ENCODE peak calls at places on chromosomes 1 and 21, in four cellular contexts. D is heart left ventricle, Q is IMR-90, K is neural progenitor cell. V is an unnamed sample. For H3K36me3 and H3K27me3, the result is how much of the 10 kb centered on the place peaks cover.

GRCh38 chr1:208025036-208025435 is 114.1 kb upstream of the CD34 start:
- DNase-seq in D (no peak), Q (no peak), K (no peak), V (no peak)

GRCh38 chr1:113872219-113872934 is 865 bp upstream of the PTPN22 start:
- DNase-seq in D (no peak), Q (no peak), K (no peak), V (peak)

GRCh38 chr1:167484726-167485125 is 33.6 kb downstream of the CD247 start:
- DNase-seq in D (no peak), Q (no peak), K (no peak), V (no peak)

GRCh38 chr1:157753611-157754010 is 23.3 kb downstream of the FCRL2 start:
- DNase-seq in D (no peak), Q (no peak), K (no peak), V (no peak)

GRCh38 chr21:42107881-42108553 is 36.9 kb downstream of the UMODL1 start:
- DNase-seq in D (peak), Q (peak), K (peak), V (peak)

GRCh38 chr21:42089665-42090310 is 18.7 kb downstream of the UMODL1 start:
- DNase-seq in D (peak), Q (no peak), K (no peak), V (no peak)

GRCh38 chr1:18629659-18630510 is 761 bp upstream of the PAX7 start:
- DNase-seq in D (no peak), Q (no peak), K (peak), V (no peak)

GRCh38 chr21:46091118-46091517 is 6.8 kb upstream of the COL6A2 start:
- DNase-seq in D (no peak), Q (no peak), K (no peak), V (no peak)

GRCh38 chr1:246794261-246795093 is 70.3 kb downstream of the SCCPDH start:
- DNase-seq in D (no peak), Q (peak), K (peak), V (no peak)

GRCh38 chr1:101130673-101131072 is 105.1 kb upstream of the DPH5 start:
- DNase-seq in D (no peak), Q (peak), K (no peak), V (no peak)

GRCh38 chr1:237608433-237608832 is 282.3 kb downstream of the ZP4 start:
- DNase-seq in D (no peak), Q (no peak), K (no peak), V (no peak)

GRCh38 chr1:109369167-109369746 is 28.5 kb downstream of the SORT1 start:
- DNase-seq in D (no peak), Q (peak), K (no peak), V (no peak)

GRCh38 chr1:88228153-88228552 is 455.9 kb upstream of the PKN2 start:
- DNase-seq in D (no peak), Q (no peak), K (no peak), V (no peak)

GRCh38 chr1:159646687-159647086 is 59.1 kb downstream of the APCS start:
- DNase-seq in D (no peak), Q (no peak), K (no peak), V (no peak)

GRCh38 chr1:232472485-232473041 is 157.4 kb downstream of the SIPA1L2 start:
- DNase-seq in D (no peak), Q (peak), K (no peak), V (no peak)

GRCh38 chr1:29669488-29669871 is 433.2 kb downstream of the PTPRU start:
- DNase-seq in D (peak), Q (no peak), K (no peak), V (no peak)

GRCh38 chr1:185213086-185213485 is 56.1 kb downstream of the SWT1 start:
- DNase-seq in D (no peak), Q (peak), K (no peak), V (no peak)

DNA sequence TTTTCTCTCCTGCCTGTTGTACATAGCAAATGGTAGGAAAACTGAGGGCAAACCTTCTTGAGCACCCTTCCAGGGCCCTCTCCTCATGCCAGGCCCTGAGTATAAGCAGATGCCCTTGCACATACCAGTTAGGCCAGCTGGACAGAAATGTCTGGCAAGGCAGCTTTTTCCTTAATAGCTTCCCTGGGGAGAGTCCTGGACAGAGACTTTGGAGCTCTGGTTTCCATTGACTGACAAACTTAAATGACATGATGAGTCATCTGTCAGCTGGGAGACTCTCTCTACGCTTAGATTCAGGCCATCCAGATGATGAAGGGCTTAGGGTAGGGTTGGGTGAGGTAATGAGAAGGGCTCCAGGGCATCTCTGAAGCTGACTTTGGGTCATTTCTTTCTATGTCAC is 317.5 kb downstream of the ASTN1 start:
- DNase-seq in D (no peak), Q (no peak), K (no peak), V (no peak)
- H3K27ac ChIP-seq in D (no peak), Q (no peak), K (no peak), V (no peak)

GRCh38 chr1:81010156-81010555 is 790.6 kb upstream of the ADGRL2 start:
- DNase-seq in D (no peak), Q (no peak), K (no peak), V (no peak)
- H3K36me3 ChIP-seq in D (under half), Q (under half), K (under half), V (under half)

GRCh38 chr1:37875833-37876232 is 16.4 kb upstream of the MTF1 start:
- DNase-seq in D (no peak), Q (no peak), K (no peak), V (no peak)

GRCh38 chr1:37879865-37880264 is 20.5 kb upstream of the MTF1 start:
- DNase-seq in D (no peak), Q (no peak), K (no peak), V (no peak)

GRCh38 chr1:37872692-37873091 is 13.3 kb upstream of the MTF1 start:
- DNase-seq in D (no peak), Q (no peak), K (no peak), V (no peak)

GRCh38 chr1:37877991-37878544 is 18.7 kb upstream of the MTF1 start:
- DNase-seq in D (no peak), Q (no peak), K (no peak), V (no peak)
- H3K27me3 ChIP-seq in D (under half), Q (under half), K (under half), V (under half)

GRCh38 chr1:186875874-186876273 is 47.1 kb downstream of the PLA2G4A start:
- DNase-seq in D (no peak), Q (no peak), K (no peak), V (no peak)
- H3K27ac ChIP-seq in D (no peak), Q (no peak), K (no peak), V (no peak)

DNA sequence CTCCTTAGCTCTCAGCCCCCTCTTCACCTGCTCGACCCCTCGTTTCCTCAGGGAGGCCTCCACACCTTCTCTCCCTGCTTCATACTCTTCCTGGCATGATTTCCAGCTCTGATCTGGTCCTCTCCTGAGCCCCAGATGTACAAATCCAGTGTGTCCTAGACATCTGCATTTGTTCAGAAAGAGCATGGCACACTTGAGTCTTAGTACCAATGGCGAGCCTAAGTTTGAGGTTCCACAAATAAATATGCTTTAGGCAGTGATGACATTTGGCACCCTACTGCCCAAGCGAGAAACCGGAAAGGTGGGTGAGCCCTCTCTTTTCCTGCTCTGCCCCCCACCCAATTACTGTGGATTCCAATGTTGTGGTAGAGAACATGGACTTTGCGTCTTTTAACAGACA is 34.0 kb downstream of the ATP1A1 start:
- DNase-seq in D (no peak), Q (no peak), K (no peak), V (no peak)
- H3K36me3 ChIP-seq in D (half or more), Q (under half), K (under half), V (under half)